ENCODE peak calls at places on chromosomes 16 and 17, in nine cellular contexts. G is BJ, J is neural progenitor cell, A is thoracic aorta, S is mesenchymal stem cell, I is brain microvascular endothelial cell, X is body of pancreas, R is cardiac muscle cell, H is Caco-2. P is an unnamed sample. For H3K27me3, the result is how much of the 10 kb centered on the place peaks cover.

GRCh38 chr17:7557825-7558543 is 566 bp upstream of the TNFSF13 start:
- DNase-seq in G (no peak), J (peak), A (no peak), S (no peak), I (no peak), X (peak), R (peak), H (no peak), P (peak)

GRCh38 chr17:3687949-3688614 is 7.9 kb downstream of the P2RX5 start:
- DNase-seq in G (no peak), J (peak), A (no peak), S (no peak), I (no peak), X (no peak), R (peak), H (no peak), P (no peak)

GRCh38 chr16:72787519-72788268 is 260.2 kb downstream of the ZFHX3 start:
- DNase-seq in G (peak), J (peak), A (peak), S (peak), I (peak), X (no peak), R (peak), H (no peak), P (peak)

GRCh38 chr16:30767767-30768465 is 5.8 kb downstream of the RNF40 start:
- DNase-seq in G (no peak), J (no peak), A (no peak), S (no peak), I (no peak), X (no peak), R (no peak), H (no peak), P (no peak)

GRCh38 chr17:7742729-7743128 is 25.2 kb downstream of the DNAH2 start:
- DNase-seq in G (no peak), J (no peak), A (no peak), S (no peak), I (no peak), X (no peak), R (no peak), H (no peak), P (no peak)

GRCh38 chr16:85126731-85127662 is 14.7 kb upstream of the CIBAR2 start:
- DNase-seq in G (no peak), J (peak), A (no peak), S (peak), I (peak), X (no peak), R (peak), H (no peak), P (peak)

GRCh38 chr17:40605301-40605700 is 40.0 kb upstream of the CCR7 start:
- DNase-seq in G (no peak), J (no peak), A (no peak), S (no peak), I (no peak), X (no peak), R (no peak), H (no peak), P (no peak)

GRCh38 chr17:77544347-77544746 is 403.6 kb downstream of the SEC14L1 start:
- DNase-seq in G (no peak), J (no peak), A (no peak), S (no peak), I (no peak), X (no peak), R (no peak), H (no peak), P (no peak)

GRCh38 chr17:73291260-73291801 is 20.5 kb downstream of the CDC42EP4 start:
- DNase-seq in G (peak), J (no peak), A (peak), S (peak), I (peak), X (peak), R (no peak), H (no peak), P (peak)

GRCh38 chr16:80997964-80998620 is 8.6 kb downstream of the CMC2 start:
- DNase-seq in G (no peak), J (no peak), A (no peak), S (no peak), I (no peak), X (no peak), R (no peak), H (no peak), P (no peak)

GRCh38 chr16:79571065-79571697 is 29.4 kb downstream of the MAF start:
- DNase-seq in G (no peak), J (no peak), A (no peak), S (no peak), I (no peak), X (no peak), R (no peak), H (no peak), P (no peak)
- H3K4me3 ChIP-seq in G (no peak), J (no peak), A (peak), S (peak), I (no peak), X (no peak), R (no peak), H (no peak), P (no peak)

GRCh38 chr17:47744168-47745036 is 11.4 kb downstream of the TBX21 start:
- DNase-seq in G (no peak), J (no peak), A (no peak), S (no peak), I (no peak), X (no peak), R (no peak), H (peak), P (no peak)
- H3K27me3 ChIP-seq in G (under half), J (under half), A (under half), S (half or more), I (under half), X (under half), R (under half), H (under half), P (half or more)

DNA sequence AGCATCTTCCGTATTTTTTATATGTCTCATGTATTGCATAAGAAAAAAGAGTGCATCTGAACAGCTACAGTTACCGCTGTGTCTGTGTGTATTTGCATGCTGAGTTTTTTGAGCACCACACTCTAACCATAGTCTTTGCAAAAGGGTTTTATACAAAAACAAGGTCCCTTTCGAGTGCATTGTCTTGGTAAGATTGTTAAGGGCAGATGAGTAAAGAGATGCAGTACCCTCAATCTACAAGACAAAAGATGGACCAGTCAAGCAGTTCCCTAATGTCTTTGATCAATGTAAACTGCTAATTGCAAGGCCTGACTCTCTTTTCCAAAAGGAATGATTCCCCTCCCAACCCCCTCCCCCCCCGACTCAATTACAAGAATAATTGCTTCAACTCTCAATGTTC is 471.5 kb upstream of the RBFOX1 start:
- DNase-seq in G (no peak), J (peak), A (no peak), S (no peak), I (no peak), X (no peak), R (no peak), H (no peak), P (no peak)
- H3K4me3 ChIP-seq in G (no peak), J (peak), A (no peak), S (no peak), I (no peak), X (no peak), R (no peak), H (no peak), P (no peak)

GRCh38 chr16:13883881-13884280 is 36.1 kb upstream of the ERCC4 start:
- DNase-seq in G (peak), J (no peak), A (no peak), S (no peak), I (no peak), X (no peak), R (no peak), H (no peak), P (no peak)

GRCh38 chr16:13885700-13886099 is 34.3 kb upstream of the ERCC4 start:
- DNase-seq in G (no peak), J (no peak), A (no peak), S (no peak), I (no peak), X (no peak), R (no peak), H (peak), P (no peak)

GRCh38 chr16:13883266-13883665 is 36.7 kb upstream of the ERCC4 start:
- DNase-seq in G (no peak), J (no peak), A (no peak), S (no peak), I (no peak), X (no peak), R (no peak), H (no peak), P (no peak)
- H3K27me3 ChIP-seq in G (under half), J (under half), A (under half), S (under half), I (under half), X (under half), R (under half), H (under half), P (under half)

P was measured in MG63.